ENCODE peak calls at places on chromosomes 1 and 21, in eight cellular contexts. N is PC-9, F is psoas muscle, J is mammary epithelial cell, V is tibial artery, O is fibroblast of lung, Y is HFFc6, B is breast epithelium. U is an unnamed sample.

GRCh38 chr21:45421071-45421845 is 16.3 kb downstream of the COL18A1 start:
- DNase-seq in N (peak), F (peak), J (peak), V (peak), O (no peak), Y (no peak), B (peak), U (peak)

GRCh38 chr1:226608699-226609505 is 60.3 kb downstream of the STUM start:
- DNase-seq in N (no peak), F (peak), J (peak), V (peak), O (peak), Y (peak), B (no peak), U (peak)

GRCh38 chr1:91244737-91245136 is 159.9 kb downstream of the HFM1 start:
- DNase-seq in N (no peak), F (no peak), J (no peak), V (no peak), O (no peak), Y (no peak), B (no peak), U (no peak)

GRCh38 chr1:6803357-6803756 is 18.1 kb downstream of the CAMTA1 start:
- DNase-seq in N (no peak), F (no peak), J (no peak), V (no peak), O (peak), Y (no peak), B (no peak), U (no peak)

GRCh38 chr21:33495743-33496142 is 4.2 kb upstream of the DNAJC28 start:
- DNase-seq in N (no peak), F (no peak), J (no peak), V (no peak), O (no peak), Y (no peak), B (no peak), U (no peak)

GRCh38 chr1:1208713-1209433 is 2.5 kb upstream of the TNFRSF18 start:
- DNase-seq in N (no peak), F (peak), J (no peak), V (no peak), O (peak), Y (no peak), B (no peak), U (no peak)

GRCh38 chr1:4310396-4310923 is 343.9 kb upstream of the AJAP1 start:
- DNase-seq in N (no peak), F (no peak), J (no peak), V (peak), O (no peak), Y (no peak), B (no peak), U (no peak)

GRCh38 chr1:161013591-161014513 is 7.1 kb downstream of the F11R start:
- DNase-seq in N (peak), F (peak), J (peak), V (peak), O (peak), Y (no peak), B (peak), U (peak)

GRCh38 chr21:45460611-45461368 is 55.8 kb downstream of the COL18A1 start:
- DNase-seq in N (no peak), F (no peak), J (peak), V (no peak), O (peak), Y (peak), B (no peak), U (peak)

GRCh38 chr1:38138498-38139233 is 92.1 kb upstream of the POU3F1 start:
- DNase-seq in N (peak), F (peak), J (peak), V (peak), O (peak), Y (peak), B (peak), U (peak)

GRCh38 chr1:107480548-107480947 is 339.7 kb downstream of the NTNG1 start:
- DNase-seq in N (no peak), F (peak), J (no peak), V (no peak), O (peak), Y (no peak), B (no peak), U (no peak)

GRCh38 chr1:176068256-176068655 is 138.8 kb downstream of the COP1 start:
- DNase-seq in N (no peak), F (no peak), J (no peak), V (no peak), O (peak), Y (no peak), B (no peak), U (no peak)

GRCh38 chr1:177170756-177171535 is at the start of gene BRINP2:
- DNase-seq in N (no peak), F (peak), J (peak), V (no peak), O (peak), Y (no peak), B (peak), U (peak)

GRCh38 chr1:21126324-21126723 is 50.4 kb downstream of the EIF4G3 start:
- DNase-seq in N (peak), F (no peak), J (no peak), V (no peak), O (no peak), Y (no peak), B (no peak), U (peak)

GRCh38 chr1:119664057-119664456 is 16.0 kb upstream of the ZNF697 start:
- DNase-seq in N (no peak), F (peak), J (no peak), V (no peak), O (no peak), Y (no peak), B (no peak), U (no peak)

GRCh38 chr1:173475564-173476196 is 1.5 kb upstream of the PRDX6 start:
- DNase-seq in N (peak), F (no peak), J (peak), V (no peak), O (peak), Y (peak), B (no peak), U (peak)

GRCh38 chr1:111895456-111895855 is 94.0 kb downstream of the KCND3 start:
- DNase-seq in N (no peak), F (no peak), J (no peak), V (no peak), O (peak), Y (no peak), B (no peak), U (no peak)

GRCh38 chr1:41838266-41838665 is 80.5 kb downstream of the HIVEP3 start:
- DNase-seq in N (no peak), F (no peak), J (no peak), V (no peak), O (no peak), Y (no peak), B (no peak), U (no peak)

GRCh38 chr21:34589511-34590282 is 25.2 kb downstream of the RCAN1 start:
- DNase-seq in N (no peak), F (no peak), J (no peak), V (no peak), O (no peak), Y (no peak), B (no peak), U (no peak)

GRCh38 chr1:209653915-209654351 is 1.7 kb upstream of the LAMB3 start:
- DNase-seq in N (no peak), F (no peak), J (peak), V (no peak), O (no peak), Y (no peak), B (no peak), U (peak)

GRCh38 chr1:160623860-160624259 is 23.0 kb downstream of the SLAMF1 start:
- DNase-seq in N (no peak), F (no peak), J (no peak), V (no peak), O (no peak), Y (no peak), B (no peak), U (no peak)

GRCh38 chr1:15412843-15413242 is 3.2 kb downstream of the EFHD2 start:
- DNase-seq in N (no peak), F (no peak), J (no peak), V (no peak), O (no peak), Y (no peak), B (no peak), U (no peak)

GRCh38 chr21:18987515-18988026 is 584.0 kb upstream of the TMPRSS15 start:
- DNase-seq in N (no peak), F (no peak), J (no peak), V (no peak), O (no peak), Y (no peak), B (no peak), U (no peak)

GRCh38 chr1:201452881-201453280 is 16.1 kb downstream of the PHLDA3 start:
- DNase-seq in N (no peak), F (no peak), J (peak), V (peak), O (peak), Y (no peak), B (no peak), U (no peak)

GRCh38 chr1:7561936-7562728 is 209.0 kb upstream of the VAMP3 start:
- DNase-seq in N (no peak), F (peak), J (no peak), V (no peak), O (no peak), Y (no peak), B (no peak), U (no peak)

GRCh38 chr21:46376856-46377453 is 53.0 kb downstream of the PCNT start:
- DNase-seq in N (no peak), F (peak), J (no peak), V (no peak), O (no peak), Y (no peak), B (no peak), U (no peak)

GRCh38 chr1:178310685-178311105 is 186.1 kb downstream of the CLEC20A start:
- DNase-seq in N (peak), F (no peak), J (peak), V (no peak), O (peak), Y (peak), B (no peak), U (peak)

GRCh38 chr1:62286778-62287224 is 32.4 kb downstream of the KANK4 start:
- DNase-seq in N (peak), F (no peak), J (peak), V (no peak), O (peak), Y (no peak), B (no peak), U (peak)

GRCh38 chr1:245880754-245881403 is 626.2 kb downstream of the SMYD3 start:
- DNase-seq in N (peak), F (no peak), J (peak), V (no peak), O (peak), Y (peak), B (no peak), U (no peak)

GRCh38 chr1:33169290-33170055 is 12.4 kb downstream of the TRIM62 start:
- DNase-seq in N (no peak), F (no peak), J (no peak), V (peak), O (peak), Y (peak), B (no peak), U (no peak)
- TF ChIP-seq CTCF in N (no peak), F (no peak), J (no peak), V (no peak), O (no peak), Y (no peak), B (no peak), U (no peak)

GRCh38 chr1:229730573-229730972 is 104.5 kb downstream of the URB2 start:
- DNase-seq in N (no peak), F (no peak), J (no peak), V (no peak), O (no peak), Y (no peak), B (no peak), U (no peak)
- TF ChIP-seq CTCF in N (no peak), F (no peak), J (no peak), V (no peak), O (no peak), Y (no peak), B (no peak), U (no peak)

DNA sequence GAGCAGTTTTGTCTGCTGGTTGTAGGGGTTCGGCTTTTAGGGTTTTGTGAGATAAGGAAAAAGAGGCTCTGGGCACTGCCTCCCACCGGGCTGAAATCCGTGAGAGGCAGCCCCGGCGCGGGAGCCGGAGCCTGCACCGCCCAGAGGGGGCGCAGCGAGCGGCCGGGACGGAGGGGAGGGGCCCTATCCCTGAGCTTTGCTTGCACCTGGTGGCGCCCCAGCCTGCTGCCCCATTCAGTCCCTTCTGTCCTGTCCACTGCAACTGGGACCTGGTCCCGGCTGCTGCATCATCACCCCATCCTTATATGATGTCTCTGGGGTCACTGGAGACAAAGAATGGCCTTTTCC is 512 bp upstream of the KCNJ6 start:
- DNase-seq in N (no peak), F (no peak), J (no peak), V (no peak), O (no peak), Y (no peak), B (no peak), U (no peak)
- TF ChIP-seq CTCF in N (no peak), F (no peak), J (no peak), V (no peak), O (no peak), Y (peak), B (no peak), U (no peak)

DNA sequence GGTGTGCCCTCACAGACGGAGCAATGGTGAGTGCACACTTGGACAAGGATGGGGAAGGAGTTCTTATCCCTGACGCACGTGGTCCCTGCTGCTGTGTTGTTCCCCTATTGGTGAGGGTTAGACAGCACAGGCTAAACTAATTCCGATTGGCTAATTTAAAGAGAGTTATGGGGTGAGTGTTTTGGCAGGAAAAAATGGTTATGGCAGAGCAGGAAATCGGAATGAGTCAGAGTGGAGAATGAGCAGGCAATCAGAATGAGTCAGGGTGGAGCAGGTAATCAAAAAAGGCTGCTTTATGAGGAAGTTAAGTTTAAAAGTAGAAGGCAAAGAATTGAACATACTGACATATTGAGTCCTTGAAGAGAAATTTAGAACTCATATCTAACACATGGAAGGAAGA is 100.5 kb downstream of the NGF start:
- DNase-seq in N (no peak), F (no peak), J (peak), V (no peak), O (peak), Y (peak), B (no peak), U (no peak)
- TF ChIP-seq CTCF in N (no peak), F (no peak), J (no peak), V (no peak), O (no peak), Y (peak), B (no peak), U (no peak)

GRCh38 chr1:171642197-171642596 is 10.3 kb downstream of the MYOC start:
- DNase-seq in N (no peak), F (no peak), J (no peak), V (no peak), O (no peak), Y (no peak), B (no peak), U (no peak)

GRCh38 chr1:171637928-171638576 is 14.4 kb downstream of the MYOC start:
- DNase-seq in N (no peak), F (no peak), J (no peak), V (no peak), O (no peak), Y (no peak), B (no peak), U (no peak)

GRCh38 chr1:171640225-171640624 is 12.3 kb downstream of the MYOC start:
- DNase-seq in N (no peak), F (no peak), J (no peak), V (no peak), O (no peak), Y (no peak), B (no peak), U (no peak)

GRCh38 chr1:171643156-171643555 is 9.3 kb downstream of the MYOC start:
- DNase-seq in N (no peak), F (no peak), J (no peak), V (no peak), O (no peak), Y (no peak), B (no peak), U (no peak)

DNA sequence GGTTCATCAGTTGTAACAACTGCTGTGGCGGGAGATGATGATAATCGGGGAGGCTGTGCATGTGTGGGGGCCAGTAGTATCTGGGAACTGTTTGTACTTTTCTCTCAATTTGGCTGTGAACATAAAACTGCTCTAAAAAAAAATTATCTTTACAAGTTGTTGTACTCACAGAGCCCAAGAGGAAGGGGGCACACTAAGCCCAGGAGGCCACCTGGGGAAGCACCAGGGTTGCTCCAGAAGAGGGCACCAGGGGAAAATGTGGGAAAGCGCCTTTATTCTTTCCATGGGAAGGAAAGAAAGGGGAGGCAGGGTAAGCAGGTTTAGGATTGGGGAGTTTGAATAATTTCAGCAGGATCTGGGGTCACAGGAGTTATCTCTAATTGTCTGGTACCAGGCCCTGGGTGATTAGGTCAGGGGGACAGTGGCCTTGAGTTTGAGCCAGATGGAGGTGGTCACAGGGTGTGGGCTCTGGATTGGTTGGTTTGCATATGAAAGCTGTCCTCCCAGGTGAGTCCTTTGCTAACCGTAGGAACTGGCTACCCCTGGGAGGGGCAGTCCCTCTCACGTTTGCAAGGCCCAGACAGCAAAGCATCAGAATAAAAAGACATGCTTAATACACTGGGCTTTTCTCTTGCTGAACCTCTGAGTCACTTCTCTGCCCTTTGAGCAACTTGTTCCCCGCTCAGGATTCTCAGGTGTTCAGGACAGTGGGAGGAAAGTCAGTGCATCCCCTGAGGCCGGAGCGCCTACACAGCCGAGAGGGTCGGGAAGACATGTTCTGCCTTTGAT is 11.2 kb downstream of the MYOC start:
- DNase-seq in N (no peak), F (no peak), J (no peak), V (no peak), O (no peak), Y (no peak), B (no peak), U (no peak)
- TF ChIP-seq CTCF in N (no peak), F (no peak), J (no peak), V (no peak), O (no peak), Y (no peak), B (no peak), U (no peak)

GRCh38 chr1:10529096-10529495 is 54.3 kb downstream of the PEX14 start:
- DNase-seq in N (no peak), F (no peak), J (no peak), V (no peak), O (peak), Y (no peak), B (no peak), U (peak)

GRCh38 chr1:10529772-10530171 is 55.0 kb downstream of the PEX14 start:
- DNase-seq in N (no peak), F (no peak), J (no peak), V (no peak), O (no peak), Y (no peak), B (no peak), U (peak)

GRCh38 chr1:10530756-10531155 is 56.0 kb downstream of the PEX14 start:
- DNase-seq in N (no peak), F (no peak), J (peak), V (no peak), O (peak), Y (no peak), B (no peak), U (peak)

GRCh38 chr1:10528066-10529014 is 53.6 kb downstream of the PEX14 start:
- DNase-seq in N (peak), F (peak), J (peak), V (no peak), O (peak), Y (peak), B (peak), U (peak)

GRCh38 chr1:10530281-10530740 is 55.6 kb downstream of the PEX14 start:
- DNase-seq in N (no peak), F (no peak), J (peak), V (no peak), O (peak), Y (no peak), B (peak), U (peak)
- TF ChIP-seq CTCF in N (no peak), F (peak), J (peak), V (peak), O (peak), Y (peak), B (no peak), U (peak)

GRCh38 chr1:18943914-18944572 is 12.4 kb downstream of the IFFO2 start:
- DNase-seq in N (no peak), F (no peak), J (no peak), V (no peak), O (no peak), Y (no peak), B (no peak), U (no peak)
- TF ChIP-seq CTCF in N (no peak), F (no peak), J (no peak), V (no peak), O (no peak), Y (no peak), B (no peak), U (no peak)

GRCh38 chr1:93738075-93738622 is 56.5 kb upstream of the BCAR3 start:
- DNase-seq in N (peak), F (no peak), J (peak), V (no peak), O (peak), Y (peak), B (peak), U (peak)
- TF ChIP-seq CTCF in N (no peak), F (no peak), J (no peak), V (no peak), O (no peak), Y (no peak), B (no peak), U (no peak)

GRCh38 chr1:115973154-115973553 is 3.2 kb upstream of the SLC22A15 start:
- DNase-seq in N (no peak), F (no peak), J (no peak), V (no peak), O (no peak), Y (no peak), B (no peak), U (no peak)
- TF ChIP-seq CTCF in N (no peak), F (no peak), J (no peak), V (no peak), O (no peak), Y (no peak), B (no peak), U (no peak)

U was measured in MCF 10A.